ENCODE peak calls at places on chromosomes 16 and 17, in eight cellular contexts. Z, P, S, M, X, T, K and I are unnamed samples. For H3K4me1, the result is how much of the 10 kb centered on the place peaks cover.

GRCh38 chr17:21199311-21199710 is 14.7 kb downstream of the TMEM11 start:
- DNase-seq in K (no peak), X (no peak), T (no peak), M (no peak), S (no peak), P (no peak), Z (no peak), I (no peak)

GRCh38 chr17:27496501-27496943 is 40.3 kb downstream of the KSR1 start:
- DNase-seq in T (no peak), Z (no peak), M (peak), K (no peak), X (no peak), S (peak), P (no peak), I (no peak)

GRCh38 chr17:4742133-4742532 is 2.4 kb upstream of the CXCL16 start:
- DNase-seq in Z (no peak), M (no peak), X (no peak), K (no peak), T (no peak), P (no peak), S (no peak), I (no peak)

GRCh38 chr17:41996855-41997164 is 20.4 kb downstream of the DNAJC7 start:
- DNase-seq in X (no peak), S (no peak), M (no peak), Z (no peak), T (no peak), P (no peak), K (no peak), I (no peak)

GRCh38 chr17:78985395-78985794 is 5.7 kb upstream of the LGALS3BP start:
- DNase-seq in S (no peak), K (no peak), P (no peak), T (no peak), Z (no peak), X (no peak), M (no peak), I (no peak)

GRCh38 chr17:30318190-30318589 is 15.7 kb downstream of the TMIGD1 start:
- DNase-seq in Z (no peak), S (no peak), K (no peak), P (no peak), M (no peak), T (no peak), X (no peak), I (no peak)

GRCh38 chr17:82333279-82334171 is at the start of gene SECTM1:
- DNase-seq in Z (peak), K (peak), M (peak), X (no peak), P (peak), S (peak), T (peak), I (no peak)

GRCh38 chr17:75875182-75875939 is 3.0 kb downstream of the TRIM47 start:
- DNase-seq in P (peak), T (no peak), X (no peak), Z (peak), S (peak), K (no peak), M (peak), I (no peak)

GRCh38 chr16:25093208-25094061 is 18.1 kb upstream of the LCMT1 start:
- DNase-seq in T (no peak), S (no peak), M (no peak), X (no peak), Z (no peak), K (no peak), P (no peak), I (no peak)

GRCh38 chr17:10513284-10514067 is 4.9 kb downstream of the MYH1 start:
- DNase-seq in M (no peak), S (no peak), T (peak), Z (no peak), P (no peak), X (no peak), K (peak), I (no peak)

GRCh38 chr16:2964416-2965223 is 545 bp downstream of the KREMEN2 start:
- DNase-seq in T (peak), P (no peak), M (no peak), K (no peak), X (no peak), S (peak), Z (peak), I (no peak)

GRCh38 chr16:22813946-22814325 is at the start of gene HS3ST2:
- DNase-seq in P (peak), K (no peak), M (no peak), X (no peak), Z (peak), S (no peak), T (peak), I (no peak)

GRCh38 chr16:62829615-62830014 is 793.4 kb upstream of the CDH8 start:
- DNase-seq in Z (no peak), M (no peak), K (no peak), X (no peak), T (no peak), S (no peak), P (no peak), I (no peak)

GRCh38 chr16:58459344-58460218 is 40.4 kb upstream of the NDRG4 start:
- DNase-seq in X (no peak), K (no peak), S (no peak), M (no peak), P (no peak), T (no peak), Z (no peak), I (no peak)

GRCh38 chr17:57016764-57017116 is 38.8 kb downstream of the SCPEP1 start:
- DNase-seq in S (no peak), K (no peak), T (no peak), P (no peak), Z (no peak), X (no peak), M (no peak), I (no peak)

GRCh38 chr17:1643293-1643998 is 2.1 kb downstream of the SCARF1 start:
- DNase-seq in M (peak), P (no peak), Z (peak), K (no peak), T (no peak), S (peak), X (no peak), I (no peak)

GRCh38 chr16:49462356-49462988 is 88.9 kb downstream of the C16orf78 start:
- DNase-seq in X (no peak), S (no peak), T (no peak), K (no peak), P (no peak), M (no peak), Z (no peak), I (no peak)

GRCh38 chr17:65449495-65449894 is 112.0 kb downstream of the AXIN2 start:
- DNase-seq in Z (no peak), S (no peak), T (no peak), X (no peak), P (no peak), K (no peak), M (no peak), I (no peak)

GRCh38 chr17:57672205-57672632 is 72.9 kb downstream of the CCDC182 start:
- DNase-seq in Z (no peak), M (no peak), X (peak), P (no peak), K (no peak), T (no peak), S (no peak), I (no peak)

GRCh38 chr17:4881761-4882555 is 17.4 kb upstream of the C17orf107 start:
- DNase-seq in K (no peak), X (no peak), S (peak), P (no peak), M (peak), T (no peak), Z (peak), I (no peak)

GRCh38 chr17:53150101-53150698 is 672.5 kb upstream of the KIF2B start:
- DNase-seq in M (no peak), S (no peak), Z (no peak), T (no peak), P (no peak), X (no peak), K (no peak), I (no peak)

GRCh38 chr16:3131755-3132377 is 3.0 kb upstream of the ZNF213 start:
- DNase-seq in S (peak), M (peak), X (no peak), Z (peak), T (no peak), K (no peak), P (no peak), I (no peak)

GRCh38 chr16:66300037-66300436 is 66.5 kb upstream of the CDH5 start:
- DNase-seq in T (no peak), S (no peak), X (peak), K (no peak), M (no peak), P (peak), Z (no peak), I (no peak)

GRCh38 chr16:48117217-48118105 is 38.3 kb downstream of the ABCC12 start:
- DNase-seq in Z (peak), K (peak), T (no peak), P (no peak), M (no peak), X (no peak), S (no peak), I (no peak)

GRCh38 chr17:6775871-6776405 is at the start of gene FBXO39:
- DNase-seq in Z (no peak), T (no peak), K (no peak), X (no peak), P (no peak), M (no peak), S (no peak), I (no peak)

GRCh38 chr16:55908641-55909040 is 33.5 kb upstream of the CES5A start:
- DNase-seq in M (no peak), K (no peak), X (peak), T (no peak), S (no peak), Z (no peak), P (no peak), I (no peak)

GRCh38 chr17:44124118-44124438 is 637 bp upstream of the HDAC5 start:
- DNase-seq in T (no peak), K (no peak), M (no peak), P (no peak), S (no peak), X (no peak), Z (no peak), I (no peak)

GRCh38 chr17:44121997-44122824 is 1.2 kb downstream of the HDAC5 start:
- DNase-seq in P (no peak), T (no peak), X (no peak), M (no peak), Z (no peak), S (no peak), K (no peak), I (no peak)

GRCh38 chr17:44121206-44121605 is 2.2 kb downstream of the HDAC5 start:
- DNase-seq in K (no peak), Z (no peak), X (no peak), P (no peak), S (no peak), M (no peak), T (no peak), I (no peak)

GRCh38 chr17:44122825-44123355 is 551 bp downstream of the HDAC5 start:
- DNase-seq in P (no peak), M (no peak), X (no peak), T (no peak), K (no peak), S (no peak), Z (peak), I (no peak)

DNA sequence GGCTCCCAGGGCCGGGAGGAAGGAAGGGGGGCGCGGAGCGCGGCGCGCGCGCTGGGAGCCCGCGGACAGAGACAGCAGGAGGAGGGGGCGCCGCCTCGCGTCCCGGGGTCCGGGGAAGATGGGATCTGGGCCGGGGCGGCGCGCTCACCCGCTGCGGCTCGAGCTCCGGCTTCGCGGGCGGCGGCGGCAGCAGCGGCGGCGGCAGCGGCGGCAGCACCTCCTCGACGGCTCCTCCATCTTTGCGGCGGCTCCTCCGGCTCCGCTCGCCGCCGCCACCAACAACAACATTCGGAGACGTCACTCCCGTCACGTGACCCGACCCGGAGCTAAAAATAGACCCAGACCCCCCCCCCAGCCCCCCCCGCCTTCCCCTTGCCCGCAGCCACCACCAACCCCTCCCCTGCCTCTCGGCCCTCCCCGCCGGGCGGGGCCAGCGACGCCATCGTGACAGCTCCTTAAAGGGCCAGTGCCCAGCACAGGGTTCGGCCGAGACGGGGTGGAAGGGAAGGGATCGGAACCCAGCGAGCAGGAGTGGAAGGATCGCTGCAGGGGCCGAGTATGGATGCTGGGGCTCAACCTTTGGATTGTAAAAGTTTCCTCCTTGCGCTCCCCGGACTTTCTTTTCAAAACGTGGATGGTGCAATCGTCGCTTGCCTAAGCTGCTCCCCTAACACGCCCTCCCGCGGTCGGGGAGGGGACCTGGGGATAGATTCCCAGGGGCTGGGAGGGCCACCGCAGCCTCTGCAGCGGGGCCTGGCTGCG is at the start of gene HDAC5:
- DNase-seq in T (peak), K (peak), P (peak), Z (peak), S (peak), M (peak), X (no peak), I (peak)
- TF ChIP-seq POLR2A in T (peak), K (peak), P (no peak), Z (no peak), S (no peak), M (peak), X (no peak), I (peak)

GRCh38 chr16:85264752-85265151 is 152.5 kb upstream of the CIBAR2 start:
- DNase-seq in Z (no peak), P (no peak), X (no peak), M (no peak), S (no peak), T (no peak), K (no peak), I (no peak)

GRCh38 chr16:85265789-85266188 is 153.5 kb upstream of the CIBAR2 start:
- DNase-seq in X (no peak), M (no peak), P (no peak), K (no peak), T (no peak), Z (no peak), S (no peak), I (no peak)

GRCh38 chr16:85266857-85267256 is 154.6 kb upstream of the CIBAR2 start:
- DNase-seq in S (no peak), K (no peak), P (no peak), Z (no peak), M (no peak), T (no peak), X (no peak), I (no peak)

GRCh38 chr16:85263214-85263613 is 150.9 kb upstream of the CIBAR2 start:
- DNase-seq in S (no peak), Z (no peak), K (no peak), X (no peak), T (no peak), P (no peak), M (no peak), I (no peak)

DNA sequence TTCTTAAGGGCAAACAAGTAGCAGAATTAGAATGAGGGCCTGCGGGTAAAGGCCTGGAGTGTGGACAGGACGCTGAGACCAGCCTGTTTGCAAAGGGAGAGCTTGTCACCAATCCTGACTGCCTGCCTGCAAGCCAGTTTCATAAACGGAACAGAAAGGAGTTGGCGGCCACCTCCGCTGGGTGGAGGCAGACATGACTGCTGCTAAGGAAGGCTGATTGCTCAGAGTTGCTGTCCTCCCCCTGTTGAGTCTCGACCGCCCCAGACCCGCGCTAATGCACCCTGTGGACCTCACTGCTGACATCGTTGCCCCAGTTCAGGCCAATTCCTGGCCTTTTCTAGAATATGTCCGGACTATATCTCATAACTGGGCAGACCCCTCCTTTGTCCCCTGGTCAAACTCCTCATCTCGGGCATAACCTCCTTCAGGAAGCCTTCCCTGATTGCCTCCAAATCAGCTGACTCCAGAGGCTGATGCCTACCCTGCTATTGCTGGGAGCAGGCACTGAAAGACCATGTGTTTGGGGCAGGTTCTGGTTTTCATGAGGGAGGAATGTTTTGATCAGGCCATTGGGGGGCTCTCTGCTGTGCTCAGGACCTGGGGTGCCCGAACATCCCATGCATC is 153.0 kb upstream of the CIBAR2 start:
- DNase-seq in P (no peak), S (no peak), T (no peak), M (no peak), Z (no peak), K (no peak), X (no peak), I (no peak)
- H3K4me1 ChIP-seq in P (under half), S (under half), T (under half), M (under half), Z (under half), K (under half), X (under half), I (under half)

GRCh38 chr16:69471121-69471520 is 46.7 kb downstream of the CYB5B start:
- DNase-seq in S (no peak), P (no peak), K (no peak), M (no peak), T (no peak), X (no peak), Z (no peak), I (no peak)

GRCh38 chr16:69466547-69466946 is 42.1 kb downstream of the CYB5B start:
- DNase-seq in T (no peak), S (no peak), X (no peak), M (no peak), P (no peak), K (no peak), Z (no peak), I (no peak)

GRCh38 chr16:69465881-69466280 is 41.5 kb downstream of the CYB5B start:
- DNase-seq in K (no peak), M (no peak), T (no peak), P (no peak), X (no peak), S (no peak), Z (no peak), I (no peak)

GRCh38 chr16:69467531-69468204 is 43.2 kb downstream of the CYB5B start:
- DNase-seq in K (no peak), Z (no peak), X (no peak), P (no peak), M (peak), T (no peak), S (no peak), I (no peak)

DNA sequence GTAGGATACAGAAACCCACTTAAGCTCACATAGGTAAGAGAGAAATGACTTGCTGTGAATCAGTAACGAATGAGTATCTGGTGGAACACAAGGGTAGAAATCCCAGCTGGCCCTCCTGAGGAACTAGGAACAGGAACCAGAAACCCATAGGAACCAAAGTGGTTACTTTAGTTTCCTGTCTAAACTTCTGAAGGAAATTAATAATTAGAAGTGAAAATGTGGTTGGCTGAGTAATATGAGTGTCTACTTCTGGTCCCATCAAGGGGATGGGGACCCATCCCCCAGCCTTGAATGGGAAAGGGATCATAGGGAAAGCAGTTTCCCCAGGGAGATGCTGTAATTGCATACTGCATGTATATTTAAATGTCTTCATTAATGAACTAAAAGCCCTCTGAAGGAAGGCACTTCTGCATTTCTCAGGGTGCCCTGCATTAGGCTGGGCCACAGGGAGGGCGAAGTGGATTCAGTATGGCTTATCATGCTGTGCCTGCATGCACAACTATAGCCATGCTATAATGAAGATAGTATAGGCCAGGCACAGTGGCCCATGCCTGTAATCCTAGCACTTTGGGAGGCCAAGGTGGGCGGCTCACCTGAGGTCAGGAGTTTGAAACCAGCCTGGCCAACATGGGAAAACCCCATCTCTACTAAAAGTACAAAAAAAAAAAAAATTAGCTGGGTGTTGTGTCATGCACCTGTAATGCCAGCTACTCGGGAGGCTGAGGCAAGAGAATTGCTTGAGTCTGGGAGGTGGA is 45.6 kb downstream of the CYB5B start:
- DNase-seq in Z (no peak), S (no peak), P (no peak), X (no peak), M (no peak), K (no peak), T (no peak), I (no peak)
- TF ChIP-seq CTCF in Z (no peak), S (no peak), P (no peak), X (no peak), M (no peak), K (no peak), T (no peak), I (no peak)

DNA sequence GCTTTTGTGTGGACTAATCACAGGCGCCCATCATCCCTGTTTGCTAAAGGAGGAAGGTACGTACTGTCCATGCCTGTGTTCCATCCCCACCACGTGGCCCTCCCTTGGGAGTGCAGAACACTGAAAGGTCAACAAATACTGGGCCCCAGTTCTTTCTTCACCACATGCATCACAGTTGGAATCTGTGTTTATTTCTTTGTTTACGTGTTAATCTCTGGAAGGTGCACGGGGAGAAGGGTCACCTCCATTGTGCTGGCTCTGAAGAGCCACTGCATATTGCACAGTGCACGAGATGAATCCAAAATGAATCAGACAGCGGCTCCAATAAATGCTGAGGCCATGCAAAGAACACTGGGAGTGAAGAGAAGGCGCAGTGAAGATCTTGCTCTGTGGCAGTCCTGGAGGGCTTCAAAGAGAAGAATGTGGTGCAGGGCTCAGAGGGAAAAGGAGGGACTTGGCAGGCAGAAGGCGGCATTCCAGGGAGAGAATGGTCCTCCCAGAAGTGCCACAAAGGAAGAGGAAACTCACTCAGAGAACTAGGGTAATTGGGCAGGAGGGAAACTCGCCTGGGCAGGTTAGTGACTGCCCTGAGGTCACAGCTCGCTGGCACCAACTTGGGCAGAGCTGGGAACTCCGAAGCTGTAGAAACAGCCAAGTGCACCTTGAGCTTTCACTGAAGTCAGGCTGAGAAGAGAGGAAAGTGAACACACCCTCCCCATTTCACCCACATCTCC is 3.7 kb downstream of the RPH3AL start:
- DNase-seq in X (no peak), K (peak), T (no peak), Z (peak), M (peak), P (peak), S (peak), I (no peak)
- TF ChIP-seq POLR2A in X (no peak), K (no peak), T (no peak), Z (no peak), M (no peak), P (no peak), S (no peak), I (no peak)